ENCODE peak calls at places on chromosomes 1 and 21, in seven cellular contexts. One of them, this sample, is unnamed.

GRCh38 chr1:163410073-163410522 is 88.3 kb downstream of the NUF2 start:
- DNase-seq in endothelial cell of umbilical vein: peak
- DNase-seq in thyroid gland: peak
- DNase-seq in heart left ventricle: no peak
- DNase-seq in uterus: peak
- DNase-seq in adrenal gland: peak
- DNase-seq in A549: peak
- DNase-seq in this sample: peak

GRCh38 chr21:41750532-41751151 is 16.2 kb downstream of the RIPK4 start:
- DNase-seq in endothelial cell of umbilical vein: no peak
- DNase-seq in heart left ventricle: no peak
- DNase-seq in A549: no peak
- DNase-seq in uterus: no peak
- DNase-seq in adrenal gland: no peak
- DNase-seq in thyroid gland: peak
- DNase-seq in this sample: no peak

GRCh38 chr1:156379420-156380165 is 10.6 kb downstream of the RHBG start:
- DNase-seq in endothelial cell of umbilical vein: no peak
- DNase-seq in A549: peak
- DNase-seq in heart left ventricle: no peak
- DNase-seq in thyroid gland: no peak
- DNase-seq in uterus: no peak
- DNase-seq in adrenal gland: no peak
- DNase-seq in this sample: no peak

GRCh38 chr1:38941527-38942019 is at the start of gene RHBDL2:
- DNase-seq in thyroid gland: peak
- DNase-seq in endothelial cell of umbilical vein: peak
- DNase-seq in heart left ventricle: peak
- DNase-seq in A549: peak
- DNase-seq in adrenal gland: peak
- DNase-seq in uterus: peak
- DNase-seq in this sample: peak

GRCh38 chr1:110634455-110635281 is 28.5 kb upstream of the KCNA2 start:
- DNase-seq in thyroid gland: peak
- DNase-seq in heart left ventricle: peak
- DNase-seq in adrenal gland: peak
- DNase-seq in endothelial cell of umbilical vein: no peak
- DNase-seq in uterus: peak
- DNase-seq in A549: peak
- DNase-seq in this sample: peak

GRCh38 chr1:18557621-18558465 is 72.8 kb upstream of the PAX7 start:
- DNase-seq in adrenal gland: peak
- DNase-seq in thyroid gland: peak
- DNase-seq in A549: peak
- DNase-seq in endothelial cell of umbilical vein: no peak
- DNase-seq in heart left ventricle: no peak
- DNase-seq in uterus: no peak
- DNase-seq in this sample: no peak

GRCh38 chr1:200359610-200360163 is 50.1 kb downstream of the ZNF281 start:
- DNase-seq in uterus: no peak
- DNase-seq in thyroid gland: no peak
- DNase-seq in A549: no peak
- DNase-seq in adrenal gland: no peak
- DNase-seq in heart left ventricle: no peak
- DNase-seq in endothelial cell of umbilical vein: no peak
- DNase-seq in this sample: no peak

GRCh38 chr1:169113613-169114119 is 7.2 kb downstream of the ATP1B1 start:
- DNase-seq in adrenal gland: peak
- DNase-seq in thyroid gland: no peak
- DNase-seq in endothelial cell of umbilical vein: peak
- DNase-seq in uterus: no peak
- DNase-seq in A549: peak
- DNase-seq in heart left ventricle: no peak
- DNase-seq in this sample: no peak

DNA sequence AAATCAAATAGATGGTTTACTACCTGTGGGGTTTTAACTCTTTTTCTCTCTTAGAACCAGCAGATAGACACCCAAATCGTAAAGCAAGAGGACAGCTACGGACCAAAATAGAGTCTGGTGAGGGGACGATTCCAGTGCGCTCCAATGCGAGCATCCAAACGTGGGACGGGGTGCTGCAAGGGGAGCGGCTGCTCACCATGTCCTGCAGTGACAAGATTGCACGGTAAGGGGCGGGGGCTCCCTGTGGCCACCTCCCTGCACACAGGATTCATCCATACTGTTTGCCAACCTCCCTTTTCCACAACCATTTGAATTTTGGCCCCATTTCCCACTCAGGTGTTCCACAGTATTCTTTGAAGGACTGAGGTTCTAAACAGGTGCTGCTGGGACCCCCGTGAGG is 102.8 kb downstream of the POFUT2 start:
- DNase-seq in uterus: no peak
- DNase-seq in adrenal gland: no peak
- DNase-seq in thyroid gland: no peak
- DNase-seq in heart left ventricle: peak
- DNase-seq in endothelial cell of umbilical vein: no peak
- DNase-seq in A549: no peak
- DNase-seq in this sample: no peak
- TF ChIP-seq POLR2A in uterus: no peak
- TF ChIP-seq POLR2A in adrenal gland: no peak
- TF ChIP-seq POLR2A in thyroid gland: no peak
- TF ChIP-seq POLR2A in heart left ventricle: no peak
- TF ChIP-seq POLR2A in endothelial cell of umbilical vein: no peak
- TF ChIP-seq POLR2A in A549: no peak
- TF ChIP-seq POLR2A in this sample: no peak

GRCh38 chr1:204141131-204141530 is 10.7 kb downstream of the ETNK2 start:
- DNase-seq in endothelial cell of umbilical vein: no peak
- DNase-seq in thyroid gland: no peak
- DNase-seq in uterus: no peak
- DNase-seq in adrenal gland: no peak
- DNase-seq in A549: no peak
- DNase-seq in heart left ventricle: no peak
- DNase-seq in this sample: no peak
- TF ChIP-seq POLR2A in endothelial cell of umbilical vein: no peak
- TF ChIP-seq POLR2A in thyroid gland: no peak
- TF ChIP-seq POLR2A in uterus: no peak
- TF ChIP-seq POLR2A in adrenal gland: no peak
- TF ChIP-seq POLR2A in A549: no peak
- TF ChIP-seq POLR2A in heart left ventricle: no peak
- TF ChIP-seq POLR2A in this sample: no peak

GRCh38 chr1:32199717-32200072 is 700 bp upstream of the CCDC28B start:
- DNase-seq in endothelial cell of umbilical vein: no peak
- DNase-seq in thyroid gland: peak
- DNase-seq in uterus: peak
- DNase-seq in adrenal gland: peak
- DNase-seq in heart left ventricle: peak
- DNase-seq in A549: no peak
- DNase-seq in this sample: no peak
- TF ChIP-seq POLR2A in endothelial cell of umbilical vein: no peak
- TF ChIP-seq POLR2A in thyroid gland: no peak
- TF ChIP-seq POLR2A in uterus: no peak
- TF ChIP-seq POLR2A in adrenal gland: no peak
- TF ChIP-seq POLR2A in heart left ventricle: no peak
- TF ChIP-seq POLR2A in A549: no peak
- TF ChIP-seq POLR2A in this sample: no peak

GRCh38 chr21:36702622-36702968 is 3.7 kb downstream of the SIM2 start:
- DNase-seq in uterus: no peak
- DNase-seq in A549: no peak
- DNase-seq in adrenal gland: no peak
- DNase-seq in thyroid gland: no peak
- DNase-seq in heart left ventricle: no peak
- DNase-seq in endothelial cell of umbilical vein: no peak
- DNase-seq in this sample: peak
- TF ChIP-seq POLR2A in uterus: no peak
- TF ChIP-seq POLR2A in A549: no peak
- TF ChIP-seq POLR2A in adrenal gland: no peak
- TF ChIP-seq POLR2A in thyroid gland: no peak
- TF ChIP-seq POLR2A in heart left ventricle: no peak
- TF ChIP-seq POLR2A in endothelial cell of umbilical vein: no peak
- TF ChIP-seq POLR2A in this sample: no peak

GRCh38 chr1:161198877-161199431 is at the start of gene ADAMTS4:
- DNase-seq in adrenal gland: peak
- DNase-seq in endothelial cell of umbilical vein: peak
- DNase-seq in A549: no peak
- DNase-seq in thyroid gland: no peak
- DNase-seq in uterus: peak
- DNase-seq in heart left ventricle: peak
- DNase-seq in this sample: peak
- TF ChIP-seq POLR2A in adrenal gland: peak
- TF ChIP-seq POLR2A in endothelial cell of umbilical vein: peak
- TF ChIP-seq POLR2A in A549: no peak
- TF ChIP-seq POLR2A in thyroid gland: no peak
- TF ChIP-seq POLR2A in uterus: peak
- TF ChIP-seq POLR2A in heart left ventricle: peak
- TF ChIP-seq POLR2A in this sample: no peak

DNA sequence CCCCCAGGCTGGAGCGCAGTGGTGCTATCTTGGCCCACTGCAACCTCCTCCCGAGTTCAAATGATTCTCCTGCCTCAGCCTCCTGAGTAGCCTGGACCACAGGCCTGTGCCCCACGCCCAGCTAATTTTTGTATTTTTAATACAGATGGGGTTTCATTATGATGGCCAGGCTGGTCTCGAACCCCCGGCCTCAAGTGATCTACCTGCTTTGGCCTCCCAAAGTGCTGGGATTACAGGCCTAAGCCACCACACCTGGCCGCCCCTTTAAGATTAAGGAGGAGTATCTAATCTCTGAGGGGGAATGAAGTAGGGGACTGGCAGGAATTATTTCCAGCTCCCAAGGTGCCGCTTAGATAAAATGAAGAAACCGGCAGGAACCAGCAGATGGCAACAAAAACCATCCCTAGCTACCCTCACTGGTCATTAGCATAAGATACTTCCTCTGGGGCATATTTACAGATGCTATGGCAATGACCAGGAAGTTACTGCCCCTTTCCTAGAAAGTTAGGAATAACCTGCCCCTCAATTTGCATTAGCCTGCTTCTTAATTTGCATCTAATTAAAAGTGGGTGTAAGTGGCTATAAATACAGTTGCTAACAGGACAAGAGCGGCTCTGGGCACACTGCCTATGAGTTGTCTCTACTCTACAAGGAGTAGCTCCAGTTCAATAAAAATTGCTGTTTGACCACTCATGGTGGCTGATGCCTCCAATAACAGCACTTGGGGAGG is 7.1 kb upstream of the NSUN4 start:
- DNase-seq in endothelial cell of umbilical vein: peak
- DNase-seq in uterus: no peak
- DNase-seq in adrenal gland: peak
- DNase-seq in thyroid gland: no peak
- DNase-seq in heart left ventricle: no peak
- DNase-seq in A549: peak
- DNase-seq in this sample: no peak
- TF ChIP-seq POLR2A in endothelial cell of umbilical vein: no peak
- TF ChIP-seq POLR2A in uterus: no peak
- TF ChIP-seq POLR2A in adrenal gland: no peak
- TF ChIP-seq POLR2A in thyroid gland: no peak
- TF ChIP-seq POLR2A in heart left ventricle: no peak
- TF ChIP-seq POLR2A in A549: no peak
- TF ChIP-seq POLR2A in this sample: no peak

GRCh38 chr1:27341525-27342252 is at the start of gene SYTL1:
- DNase-seq in endothelial cell of umbilical vein: no peak
- DNase-seq in heart left ventricle: peak
- DNase-seq in A549: peak
- DNase-seq in adrenal gland: peak
- DNase-seq in thyroid gland: peak
- DNase-seq in uterus: no peak
- DNase-seq in this sample: no peak
- TF ChIP-seq POLR2A in endothelial cell of umbilical vein: no peak
- TF ChIP-seq POLR2A in heart left ventricle: no peak
- TF ChIP-seq POLR2A in A549: no peak
- TF ChIP-seq POLR2A in adrenal gland: no peak
- TF ChIP-seq POLR2A in thyroid gland: no peak
- TF ChIP-seq POLR2A in uterus: no peak
- TF ChIP-seq POLR2A in this sample: no peak

GRCh38 chr1:214386333-214386732 is 105.4 kb downstream of the SMYD2 start:
- DNase-seq in adrenal gland: no peak
- DNase-seq in thyroid gland: no peak
- DNase-seq in uterus: no peak
- DNase-seq in A549: no peak
- DNase-seq in heart left ventricle: no peak
- DNase-seq in endothelial cell of umbilical vein: no peak
- DNase-seq in this sample: no peak
- TF ChIP-seq POLR2A in adrenal gland: no peak
- TF ChIP-seq POLR2A in thyroid gland: no peak
- TF ChIP-seq POLR2A in uterus: no peak
- TF ChIP-seq POLR2A in A549: no peak
- TF ChIP-seq POLR2A in heart left ventricle: no peak
- TF ChIP-seq POLR2A in endothelial cell of umbilical vein: no peak
- TF ChIP-seq POLR2A in this sample: no peak

This sample was measured in lower leg skin.